ENCODE peak calls at places on chromosomes 5 and 9, in five cellular contexts. G is AG09309, E is activated T-cell treated with anti-CD3 and anti-CD28 coated beads for 1 hour, U is T-helper 17 cell, M is psoas muscle. Y is an unnamed sample.

GRCh38 chr9:134568116-134568515 is 73.5 kb upstream of the COL5A1 start:
- DNase-seq in G (no peak), E (no peak), U (no peak), M (no peak), Y (no peak)

GRCh38 chr5:52342361-52342760 is 445.4 kb upstream of the ITGA1 start:
- DNase-seq in G (no peak), E (no peak), U (no peak), M (no peak), Y (no peak)

GRCh38 chr5:33984178-33984577 is 315 bp downstream of the SLC45A2 start:
- DNase-seq in G (no peak), E (no peak), U (no peak), M (no peak), Y (no peak)

GRCh38 chr9:137251490-137252268 is 593 bp downstream of the STPG3 start:
- DNase-seq in G (no peak), E (no peak), U (no peak), M (no peak), Y (no peak)

GRCh38 chr5:103896593-103896992 is 334.0 kb upstream of the NUDT12 start:
- DNase-seq in G (no peak), E (no peak), U (no peak), M (no peak), Y (no peak)

GRCh38 chr5:181260720-181261319 is at the start of gene TRIM52:
- DNase-seq in G (peak; percentile 61), E (peak; percentile 90), U (peak; percentile 83), M (peak; percentile 94), Y (peak; percentile 91)

GRCh38 chr5:89759824-89760223 is 649.7 kb downstream of the CETN3 start:
- DNase-seq in G (no peak), E (no peak), U (no peak), M (no peak), Y (no peak)

GRCh38 chr9:79480639-79481038 is 91.1 kb upstream of the TLE4 start:
- DNase-seq in G (no peak), E (no peak), U (no peak), M (no peak), Y (no peak)

GRCh38 chr5:69331528-69332445 is 814 bp downstream of the CCDC125 start:
- DNase-seq in G (no peak), E (no peak), U (no peak), M (no peak), Y (no peak)

GRCh38 chr5:1343931-1344901 is 683 bp downstream of the CLPTM1L start:
- DNase-seq in G (no peak), E (no peak), U (no peak), M (no peak), Y (no peak)

GRCh38 chr9:130664191-130665028 is at the start of gene PRDM12:
- DNase-seq in G (no peak), E (no peak), U (no peak), M (no peak), Y (no peak)

GRCh38 chr9:137984005-137984404 is 106.4 kb downstream of the CACNA1B start:
- DNase-seq in G (no peak), E (no peak), U (no peak), M (no peak), Y (no peak)

GRCh38 chr9:15543033-15543791 is 9.6 kb upstream of the CCDC171 start:
- DNase-seq in G (no peak), E (no peak), U (no peak), M (no peak), Y (no peak)

GRCh38 chr9:83583151-83584014 is 39.6 kb upstream of the IDNK start:
- DNase-seq in G (no peak), E (no peak), U (no peak), M (no peak), Y (peak; percentile 17)

GRCh38 chr5:6576861-6577501 is 55.9 kb downstream of the NSUN2 start:
- DNase-seq in G (peak; percentile 21), E (no peak), U (no peak), M (no peak), Y (peak; percentile 16)

GRCh38 chr5:20276061-20276958 is 288.3 kb upstream of the CDH18 start:
- DNase-seq in G (no peak), E (no peak), U (no peak), M (no peak), Y (peak; percentile 78)

GRCh38 chr9:90095682-90096081 is 490.9 kb downstream of the GADD45G start:
- DNase-seq in G (no peak), E (no peak), U (no peak), M (no peak), Y (no peak)

GRCh38 chr5:113293068-113293571 is 141.7 kb downstream of the TSSK1B start:
- DNase-seq in G (no peak), E (no peak), U (no peak), M (no peak), Y (no peak)

GRCh38 chr5:129110742-129111141 is 16.2 kb downstream of the ISOC1 start:
- DNase-seq in G (no peak), E (no peak), U (no peak), M (no peak), Y (no peak)

GRCh38 chr5:172558076-172558990 is 82.7 kb upstream of the NEURL1B start:
- DNase-seq in G (no peak), E (no peak), U (no peak), M (no peak), Y (no peak)

GRCh38 chr5:56763711-56764466 is 51.5 kb upstream of the MAP3K1 start:
- DNase-seq in G (no peak), E (no peak), U (no peak), M (no peak), Y (peak; percentile 44)

GRCh38 chr9:78236511-78236950 is 656 bp downstream of the CEP78 start:
- DNase-seq in G (no peak), E (no peak), U (no peak), M (no peak), Y (no peak)

Y was measured in Caki2.